ENCODE peak calls at places on chromosomes 4 and X, in five cellular contexts. One of them, this sample, is unnamed.

GRCh38 chr4:73836373-73837269 is at the start of gene CXCL6:
- DNase-seq in ACHN: no peak
- DNase-seq in nucleus accumbens: no peak
- DNase-seq in WTC11: peak; percentile 67
- DNase-seq in tibial artery: no peak
- DNase-seq in this sample: no peak

GRCh38 chr4:13988347-13989265 is 361.1 kb upstream of the BOD1L1 start:
- DNase-seq in ACHN: no peak
- DNase-seq in nucleus accumbens: peak; percentile 16
- DNase-seq in WTC11: no peak
- DNase-seq in tibial artery: peak; percentile 90
- DNase-seq in this sample: no peak

GRCh38 chr4:48780867-48781219 is 764 bp upstream of the FRYL start:
- DNase-seq in ACHN: peak; percentile 38
- DNase-seq in nucleus accumbens: no peak
- DNase-seq in WTC11: no peak
- DNase-seq in tibial artery: no peak
- DNase-seq in this sample: no peak

GRCh38 chr4:97330915-97331314 is 812.4 kb downstream of the STPG2 start:
- DNase-seq in ACHN: no peak
- DNase-seq in nucleus accumbens: no peak
- DNase-seq in WTC11: no peak
- DNase-seq in tibial artery: no peak
- DNase-seq in this sample: no peak

GRCh38 chrX:68571292-68572256 is 72.7 kb downstream of the YIPF6 start:
- DNase-seq in ACHN: peak; percentile 48
- DNase-seq in nucleus accumbens: peak; percentile 0
- DNase-seq in WTC11: no peak
- DNase-seq in tibial artery: no peak
- DNase-seq in this sample: no peak

GRCh38 chr4:14428125-14428524 is 574.2 kb upstream of the CPEB2 start:
- DNase-seq in ACHN: no peak
- DNase-seq in nucleus accumbens: no peak
- DNase-seq in WTC11: no peak
- DNase-seq in tibial artery: no peak
- DNase-seq in this sample: no peak

GRCh38 chrX:16745659-16746058 is 26.2 kb downstream of the SYAP1 start:
- DNase-seq in ACHN: no peak
- DNase-seq in nucleus accumbens: no peak
- DNase-seq in WTC11: no peak
- DNase-seq in tibial artery: no peak
- DNase-seq in this sample: no peak

GRCh38 chr4:78902313-78902712 is 36.9 kb downstream of the PAQR3 start:
- DNase-seq in ACHN: no peak
- DNase-seq in nucleus accumbens: no peak
- DNase-seq in WTC11: no peak
- DNase-seq in tibial artery: no peak
- DNase-seq in this sample: no peak

GRCh38 chrX:14003028-14003427 is 26.7 kb downstream of the GEMIN8 start:
- DNase-seq in ACHN: no peak
- DNase-seq in nucleus accumbens: no peak
- DNase-seq in WTC11: no peak
- DNase-seq in tibial artery: no peak
- DNase-seq in this sample: no peak

GRCh38 chr4:113950207-113950606 is 29.2 kb downstream of the ARSJ start:
- DNase-seq in ACHN: no peak
- DNase-seq in nucleus accumbens: no peak
- DNase-seq in WTC11: no peak
- DNase-seq in tibial artery: no peak
- DNase-seq in this sample: no peak

GRCh38 chrX:23634181-23634580 is 33.1 kb upstream of the PRDX4 start:
- DNase-seq in ACHN: peak; percentile 3
- DNase-seq in nucleus accumbens: no peak
- DNase-seq in WTC11: no peak
- DNase-seq in tibial artery: no peak
- DNase-seq in this sample: peak; percentile 4

GRCh38 chr4:92304636-92305035 is 870 bp downstream of the GRID2 start:
- DNase-seq in ACHN: no peak
- DNase-seq in nucleus accumbens: peak; percentile 33
- DNase-seq in WTC11: peak; percentile 24
- DNase-seq in tibial artery: no peak
- DNase-seq in this sample: no peak

GRCh38 chr4:146061610-146062324 is 113.8 kb upstream of the LSM6 start:
- DNase-seq in ACHN: no peak
- DNase-seq in nucleus accumbens: no peak
- DNase-seq in WTC11: no peak
- DNase-seq in tibial artery: no peak
- DNase-seq in this sample: no peak

GRCh38 chr4:69095301-69095731 is 958 bp upstream of the UGT2B7 start:
- DNase-seq in ACHN: peak; percentile 90
- DNase-seq in nucleus accumbens: no peak
- DNase-seq in WTC11: no peak
- DNase-seq in tibial artery: no peak
- DNase-seq in this sample: no peak

GRCh38 chr4:28009541-28009940 is 1148.9 kb downstream of the STIM2 start:
- DNase-seq in ACHN: no peak
- DNase-seq in nucleus accumbens: no peak
- DNase-seq in WTC11: no peak
- DNase-seq in tibial artery: no peak
- DNase-seq in this sample: no peak

GRCh38 chrX:116009871-116010710 is 160.5 kb upstream of the AGTR2 start:
- DNase-seq in ACHN: no peak
- DNase-seq in nucleus accumbens: no peak
- DNase-seq in WTC11: peak; percentile 30
- DNase-seq in tibial artery: peak; percentile 53
- DNase-seq in this sample: no peak

This sample was measured in T47D.